ENCODE peak calls at places on chromosomes 3 and 15, in five cellular contexts. U is K562, Y is GM12878, I is HCT116, K is HepG2. W is an unnamed sample.

GRCh38 chr15:38868326-38869114 is 303.9 kb upstream of the RASGRP1 start:
- DNase-seq in K (peak), U (no peak), I (peak), Y (no peak), W (no peak)

GRCh38 chr3:33047842-33048834 is 48.8 kb downstream of the GLB1 start:
- DNase-seq in K (no peak), U (no peak), I (no peak), Y (no peak), W (no peak)

GRCh38 chr15:79811406-79812405 is 85.1 kb downstream of the MTHFS start:
- DNase-seq in K (no peak), I (no peak), Y (no peak), U (no peak), W (no peak)

GRCh38 chr15:41691471-41691870 is 31.3 kb downstream of the MGA start:
- DNase-seq in K (no peak), I (no peak), Y (no peak), U (no peak), W (no peak)

GRCh38 chr3:178907081-178907480 is 164.5 kb downstream of the ZMAT3 start:
- DNase-seq in I (no peak), K (no peak), Y (no peak), U (no peak), W (no peak)

GRCh38 chr15:25136119-25136518 is 181.3 kb downstream of the SNRPN start:
- DNase-seq in U (peak), I (no peak), Y (no peak), K (peak), W (no peak)

GRCh38 chr3:158763421-158763820 is 31.2 kb upstream of the RARRES1 start:
- DNase-seq in Y (no peak), K (no peak), U (no peak), I (no peak), W (no peak)

GRCh38 chr3:114834175-114834940 is 312.7 kb downstream of the ZBTB20 start:
- DNase-seq in Y (no peak), K (no peak), I (no peak), U (no peak), W (no peak)

GRCh38 chr15:79593119-79593869 is 161.2 kb downstream of the MINAR1 start:
- DNase-seq in U (no peak), K (peak), Y (no peak), I (no peak), W (peak)

GRCh38 chr3:13598926-13599886 is 50.3 kb downstream of the FBLN2 start:
- DNase-seq in K (no peak), Y (no peak), I (no peak), U (no peak), W (no peak)
- TF ChIP-seq ATF3 in K (no peak), Y (no peak), I (no peak), U (no peak), W (no peak)

GRCh38 chr3:106913966-106914365 is 463.3 kb upstream of the CCDC54 start:
- DNase-seq in Y (no peak), K (no peak), I (no peak), U (no peak), W (no peak)

GRCh38 chr3:106908181-106908938 is 468.9 kb upstream of the CCDC54 start:
- DNase-seq in U (no peak), K (no peak), Y (no peak), I (no peak), W (no peak)

GRCh38 chr3:106913111-106913698 is 464.0 kb upstream of the CCDC54 start:
- DNase-seq in Y (no peak), I (no peak), K (no peak), U (no peak), W (peak)
- TF ChIP-seq SIN3A in Y (no peak), I (no peak), K (no peak), U (no peak), W (no peak)

GRCh38 chr3:51817375-51817774 is 38.3 kb upstream of the IQCF6 start:
- DNase-seq in K (no peak), U (no peak), I (no peak), Y (no peak), W (no peak)
- TF ChIP-seq ATF3 in K (no peak), U (no peak), I (no peak), Y (no peak), W (no peak)

GRCh38 chr3:127954642-127955041 is 39.6 kb downstream of the KBTBD12 start:
- DNase-seq in Y (no peak), I (no peak), U (no peak), K (no peak), W (no peak)
- TF ChIP-seq SIN3A in Y (no peak), I (no peak), U (no peak), K (no peak), W (no peak)

DNA sequence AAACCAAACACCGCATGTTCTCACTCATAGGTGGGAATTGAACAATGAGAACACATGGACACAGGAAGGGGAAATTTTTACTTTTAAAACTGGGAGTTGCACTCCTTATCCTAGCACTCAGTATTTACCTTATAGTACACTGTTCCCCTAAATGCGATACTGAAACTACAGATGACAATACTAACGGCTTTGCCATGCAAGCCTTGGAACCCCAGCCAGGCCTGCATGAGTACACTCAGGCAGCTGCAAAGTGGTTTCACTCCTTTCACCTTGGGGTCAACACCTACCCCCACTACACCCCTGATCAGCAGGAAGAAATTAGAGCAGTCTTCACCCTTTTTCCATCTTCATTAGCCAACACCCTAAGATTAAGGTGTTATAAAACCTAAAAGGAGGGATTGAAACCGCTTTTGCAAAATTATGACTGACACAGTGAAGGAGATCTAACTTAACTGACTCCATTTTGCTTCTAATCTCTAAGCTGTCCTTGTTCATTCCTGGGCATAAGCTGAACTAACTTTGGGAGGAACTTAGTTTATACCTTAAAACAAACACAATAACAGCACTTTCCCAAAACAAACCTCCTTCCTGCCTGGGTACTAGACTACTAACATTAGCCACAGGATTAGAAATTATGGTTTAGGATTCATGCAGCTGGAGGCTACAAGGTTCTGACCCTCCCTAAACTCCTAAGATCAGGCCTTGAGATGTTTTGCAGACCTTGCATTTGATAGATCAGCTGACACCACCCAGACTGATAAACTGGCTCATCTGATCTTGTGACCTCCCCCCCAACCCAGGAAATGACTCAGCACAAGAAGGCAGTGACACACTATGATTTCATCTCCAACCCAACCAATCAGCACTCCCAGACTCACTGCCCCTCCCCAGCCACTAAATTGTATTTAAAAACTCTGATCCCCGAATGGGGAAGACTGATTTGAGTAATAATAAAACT is 452.1 kb upstream of the PPP2R3A start:
- DNase-seq in Y (no peak), U (peak), I (peak), K (no peak), W (peak)
- TF ChIP-seq ATF3 in Y (no peak), U (no peak), I (no peak), K (no peak), W (no peak)

GRCh38 chr3:63847718-63848450 is 15.7 kb downstream of the THOC7 start:
- DNase-seq in U (no peak), Y (no peak), K (no peak), I (no peak), W (no peak)
- TF ChIP-seq SIN3A in U (no peak), Y (no peak), K (no peak), I (no peak), W (no peak)

GRCh38 chr3:52240059-52240885 is 1.3 kb upstream of the TWF2 start:
- DNase-seq in I (peak), Y (no peak), U (peak), K (peak), W (no peak)
- TF ChIP-seq ATF3 in I (no peak), Y (no peak), U (no peak), K (no peak), W (no peak)

W was measured in H1.